ENCODE peak calls at places on chromosome 1, in six cellular contexts. S, G, X, W, F and R are unnamed samples.

GRCh38 chr1:202281316-202282016 is 60.3 kb downstream of the UBE2T start:
- DNase-seq in X (no peak), S (no peak), G (no peak), W (no peak), F (no peak), R (no peak)

GRCh38 chr1:113459279-113459678 is 69.0 kb downstream of the MAGI3 start:
- DNase-seq in G (no peak), X (no peak), W (no peak), F (no peak), S (no peak), R (no peak)

GRCh38 chr1:46492871-46493270 is 3.2 kb downstream of the DMBX1 start:
- DNase-seq in X (no peak), W (no peak), G (no peak), S (no peak), F (no peak), R (no peak)

GRCh38 chr1:154087574-154087973 is 67.3 kb downstream of the NUP210L start:
- DNase-seq in G (no peak), W (no peak), S (no peak), F (no peak), X (no peak), R (no peak)

GRCh38 chr1:184416921-184417320 is 30.1 kb downstream of the C1orf21 start:
- DNase-seq in W (no peak), S (no peak), G (no peak), X (no peak), F (no peak), R (no peak)

GRCh38 chr1:203267347-203267846 is 37.9 kb upstream of the BTG2 start:
- DNase-seq in X (peak; percentile 92), S (peak; percentile 75), G (peak; percentile 91), F (peak; percentile 92), W (peak; percentile 73), R (peak; percentile 86)

GRCh38 chr1:77347646-77348045 is 65.8 kb downstream of the AK5 start:
- DNase-seq in X (peak; percentile 19), G (peak; percentile 75), F (no peak), W (peak; percentile 11), S (no peak), R (no peak)

GRCh38 chr1:53687886-53688285 is 51.1 kb downstream of the GLIS1 start:
- DNase-seq in X (no peak), F (no peak), G (no peak), S (no peak), W (no peak), R (no peak)

GRCh38 chr1:180941518-180942275 is 29.0 kb downstream of the KIAA1614 start:
- DNase-seq in X (no peak), S (no peak), G (no peak), W (no peak), F (no peak), R (no peak)

GRCh38 chr1:8551057-8551456 is 233.1 kb downstream of the SLC45A1 start:
- DNase-seq in F (no peak), X (no peak), W (no peak), S (no peak), G (no peak), R (no peak)

GRCh38 chr1:2468041-2468472 is 8.0 kb upstream of the PLCH2 start:
- DNase-seq in X (no peak), F (no peak), S (peak; percentile 44), G (no peak), W (no peak), R (peak; percentile 46)